ENCODE peak calls at places on chromosomes 6 and 20, in seven cellular contexts. One of them, this sample, is unnamed.

GRCh38 chr20:58774214-58774613 is 76.5 kb downstream of the GNAS-AS1 start:
- DNase-seq in right atrium auricular region: no peak
- DNase-seq in sigmoid colon: no peak
- DNase-seq in IMR-90: no peak
- DNase-seq in psoas muscle: no peak
- DNase-seq in mammary epithelial cell: no peak
- DNase-seq in fibroblast of mammary gland: no peak
- DNase-seq in this sample: no peak

GRCh38 chr6:170393807-170394399 is 87.3 kb downstream of the FAM120B start:
- DNase-seq in right atrium auricular region: no peak
- DNase-seq in sigmoid colon: no peak
- DNase-seq in IMR-90: peak; percentile 19
- DNase-seq in psoas muscle: no peak
- DNase-seq in mammary epithelial cell: peak; percentile 31
- DNase-seq in fibroblast of mammary gland: no peak
- DNase-seq in this sample: peak; percentile 20

GRCh38 chr20:43904195-43904594 is 10.5 kb upstream of the TOX2 start:
- DNase-seq in right atrium auricular region: peak; percentile 47
- DNase-seq in sigmoid colon: no peak
- DNase-seq in IMR-90: no peak
- DNase-seq in psoas muscle: no peak
- DNase-seq in mammary epithelial cell: no peak
- DNase-seq in fibroblast of mammary gland: no peak
- DNase-seq in this sample: no peak

GRCh38 chr20:43495388-43495787 is 12.1 kb upstream of the L3MBTL1 start:
- DNase-seq in right atrium auricular region: no peak
- DNase-seq in sigmoid colon: no peak
- DNase-seq in IMR-90: no peak
- DNase-seq in psoas muscle: no peak
- DNase-seq in mammary epithelial cell: no peak
- DNase-seq in fibroblast of mammary gland: no peak
- DNase-seq in this sample: no peak

GRCh38 chr6:129104131-129104530 is 221.2 kb downstream of the LAMA2 start:
- DNase-seq in right atrium auricular region: no peak
- DNase-seq in sigmoid colon: no peak
- DNase-seq in IMR-90: peak; percentile 71
- DNase-seq in psoas muscle: no peak
- DNase-seq in mammary epithelial cell: peak; percentile 54
- DNase-seq in fibroblast of mammary gland: peak; percentile 78
- DNase-seq in this sample: peak; percentile 87

GRCh38 chr20:40511478-40511877 is 177.6 kb downstream of the MAFB start:
- DNase-seq in right atrium auricular region: no peak
- DNase-seq in sigmoid colon: peak; percentile 71
- DNase-seq in IMR-90: no peak
- DNase-seq in psoas muscle: peak; percentile 61
- DNase-seq in mammary epithelial cell: peak; percentile 44
- DNase-seq in fibroblast of mammary gland: peak; percentile 97
- DNase-seq in this sample: peak; percentile 96

GRCh38 chr6:12246900-12247299 is 43.3 kb upstream of the EDN1 start:
- DNase-seq in right atrium auricular region: no peak
- DNase-seq in sigmoid colon: no peak
- DNase-seq in IMR-90: peak; percentile 19
- DNase-seq in psoas muscle: no peak
- DNase-seq in mammary epithelial cell: peak; percentile 54
- DNase-seq in fibroblast of mammary gland: no peak
- DNase-seq in this sample: no peak

GRCh38 chr6:5644523-5645183 is 362.1 kb downstream of the NRN1 start:
- DNase-seq in right atrium auricular region: no peak
- DNase-seq in sigmoid colon: no peak
- DNase-seq in IMR-90: no peak
- DNase-seq in psoas muscle: no peak
- DNase-seq in mammary epithelial cell: peak; percentile 21
- DNase-seq in fibroblast of mammary gland: no peak
- DNase-seq in this sample: no peak

GRCh38 chr6:57222684-57223077 is 574 bp upstream of the RAB23 start:
- DNase-seq in right atrium auricular region: no peak
- DNase-seq in sigmoid colon: no peak
- DNase-seq in IMR-90: no peak
- DNase-seq in psoas muscle: no peak
- DNase-seq in mammary epithelial cell: no peak
- DNase-seq in fibroblast of mammary gland: no peak
- DNase-seq in this sample: no peak

GRCh38 chr6:137165375-137166246 is 7.8 kb downstream of the IL22RA2 start:
- DNase-seq in right atrium auricular region: no peak
- DNase-seq in sigmoid colon: no peak
- DNase-seq in IMR-90: no peak
- DNase-seq in psoas muscle: no peak
- DNase-seq in mammary epithelial cell: peak; percentile 25
- DNase-seq in fibroblast of mammary gland: peak; percentile 24
- DNase-seq in this sample: peak; percentile 4

GRCh38 chr6:138692978-138693909 is 80.3 kb upstream of the CCDC28A start:
- DNase-seq in right atrium auricular region: no peak
- DNase-seq in sigmoid colon: peak; percentile 78
- DNase-seq in IMR-90: peak; percentile 57
- DNase-seq in psoas muscle: peak; percentile 69
- DNase-seq in mammary epithelial cell: peak; percentile 88
- DNase-seq in fibroblast of mammary gland: peak; percentile 52
- DNase-seq in this sample: peak; percentile 49

GRCh38 chr20:23161968-23162696 is 76.0 kb upstream of the CD93 start:
- DNase-seq in right atrium auricular region: peak; percentile 95
- DNase-seq in sigmoid colon: peak; percentile 90
- DNase-seq in IMR-90: no peak
- DNase-seq in psoas muscle: peak; percentile 95
- DNase-seq in mammary epithelial cell: no peak
- DNase-seq in fibroblast of mammary gland: peak; percentile 95
- DNase-seq in this sample: no peak

GRCh38 chr6:22295145-22295544 is 1.7 kb downstream of the PRL start:
- DNase-seq in right atrium auricular region: no peak
- DNase-seq in sigmoid colon: no peak
- DNase-seq in IMR-90: no peak
- DNase-seq in psoas muscle: no peak
- DNase-seq in mammary epithelial cell: no peak
- DNase-seq in fibroblast of mammary gland: no peak
- DNase-seq in this sample: no peak

GRCh38 chr6:2938004-2938631 is 33.2 kb downstream of the SERPINB6 start:
- DNase-seq in right atrium auricular region: peak; percentile 59
- DNase-seq in sigmoid colon: no peak
- DNase-seq in IMR-90: no peak
- DNase-seq in psoas muscle: no peak
- DNase-seq in mammary epithelial cell: no peak
- DNase-seq in fibroblast of mammary gland: no peak
- DNase-seq in this sample: no peak

GRCh38 chr6:14478396-14479225 is 361.0 kb downstream of the CD83 start:
- DNase-seq in right atrium auricular region: no peak
- DNase-seq in sigmoid colon: no peak
- DNase-seq in IMR-90: peak; percentile 49
- DNase-seq in psoas muscle: no peak
- DNase-seq in mammary epithelial cell: no peak
- DNase-seq in fibroblast of mammary gland: no peak
- DNase-seq in this sample: no peak

GRCh38 chr6:111710911-111711310 is 105.2 kb upstream of the TRAF3IP2 start:
- DNase-seq in right atrium auricular region: peak; percentile 46
- DNase-seq in sigmoid colon: no peak
- DNase-seq in IMR-90: no peak
- DNase-seq in psoas muscle: no peak
- DNase-seq in mammary epithelial cell: no peak
- DNase-seq in fibroblast of mammary gland: no peak
- DNase-seq in this sample: no peak

GRCh38 chr6:14791525-14791924 is 454.3 kb upstream of the JARID2 start:
- DNase-seq in right atrium auricular region: no peak
- DNase-seq in sigmoid colon: no peak
- DNase-seq in IMR-90: peak; percentile 78
- DNase-seq in psoas muscle: no peak
- DNase-seq in mammary epithelial cell: peak; percentile 37
- DNase-seq in fibroblast of mammary gland: peak; percentile 62
- DNase-seq in this sample: peak; percentile 68

GRCh38 chr6:31752739-31753319 is 9.6 kb upstream of the SAPCD1 start:
- DNase-seq in right atrium auricular region: no peak
- DNase-seq in sigmoid colon: no peak
- DNase-seq in IMR-90: peak; percentile 90
- DNase-seq in psoas muscle: no peak
- DNase-seq in mammary epithelial cell: peak; percentile 52
- DNase-seq in fibroblast of mammary gland: peak; percentile 91
- DNase-seq in this sample: peak; percentile 65

GRCh38 chr6:102114402-102114801 is 720.9 kb downstream of the GRIK2 start:
- DNase-seq in right atrium auricular region: no peak
- DNase-seq in sigmoid colon: no peak
- DNase-seq in IMR-90: no peak
- DNase-seq in psoas muscle: no peak
- DNase-seq in mammary epithelial cell: peak; percentile 3
- DNase-seq in fibroblast of mammary gland: no peak
- DNase-seq in this sample: no peak

GRCh38 chr6:92126983-92127382 is 1292.4 kb downstream of the EPHA7 start:
- DNase-seq in right atrium auricular region: no peak
- DNase-seq in sigmoid colon: no peak
- DNase-seq in IMR-90: no peak
- DNase-seq in psoas muscle: no peak
- DNase-seq in mammary epithelial cell: no peak
- DNase-seq in fibroblast of mammary gland: no peak
- DNase-seq in this sample: no peak

GRCh38 chr6:123965894-123966293 is 162.2 kb downstream of the NKAIN2 start:
- DNase-seq in right atrium auricular region: no peak
- DNase-seq in sigmoid colon: no peak
- DNase-seq in IMR-90: peak; percentile 23
- DNase-seq in psoas muscle: no peak
- DNase-seq in mammary epithelial cell: peak; percentile 38
- DNase-seq in fibroblast of mammary gland: no peak
- DNase-seq in this sample: no peak
- TF ChIP-seq CTCF in right atrium auricular region: peak; percentile 50
- TF ChIP-seq CTCF in sigmoid colon: no peak
- TF ChIP-seq CTCF in IMR-90: peak; percentile 59
- TF ChIP-seq CTCF in psoas muscle: peak; percentile 41
- TF ChIP-seq CTCF in mammary epithelial cell: peak; percentile 82
- TF ChIP-seq CTCF in fibroblast of mammary gland: no peak
- TF ChIP-seq CTCF in this sample: no peak

GRCh38 chr6:52253494-52253893 is 9.2 kb upstream of the IL17F start:
- DNase-seq in right atrium auricular region: no peak
- DNase-seq in sigmoid colon: no peak
- DNase-seq in IMR-90: no peak
- DNase-seq in psoas muscle: no peak
- DNase-seq in mammary epithelial cell: peak; percentile 17
- DNase-seq in fibroblast of mammary gland: peak; percentile 30
- DNase-seq in this sample: peak; percentile 33

GRCh38 chr6:52251113-52251512 is 6.8 kb upstream of the IL17F start:
- DNase-seq in right atrium auricular region: no peak
- DNase-seq in sigmoid colon: no peak
- DNase-seq in IMR-90: no peak
- DNase-seq in psoas muscle: no peak
- DNase-seq in mammary epithelial cell: no peak
- DNase-seq in fibroblast of mammary gland: no peak
- DNase-seq in this sample: no peak

GRCh38 chr6:52255434-52255833 is 11.1 kb upstream of the IL17F start:
- DNase-seq in right atrium auricular region: no peak
- DNase-seq in sigmoid colon: no peak
- DNase-seq in IMR-90: no peak
- DNase-seq in psoas muscle: no peak
- DNase-seq in mammary epithelial cell: no peak
- DNase-seq in fibroblast of mammary gland: no peak
- DNase-seq in this sample: no peak

GRCh38 chr6:52249078-52249477 is 4.8 kb upstream of the IL17F start:
- DNase-seq in right atrium auricular region: no peak
- DNase-seq in sigmoid colon: no peak
- DNase-seq in IMR-90: no peak
- DNase-seq in psoas muscle: no peak
- DNase-seq in mammary epithelial cell: no peak
- DNase-seq in fibroblast of mammary gland: no peak
- DNase-seq in this sample: no peak

DNA sequence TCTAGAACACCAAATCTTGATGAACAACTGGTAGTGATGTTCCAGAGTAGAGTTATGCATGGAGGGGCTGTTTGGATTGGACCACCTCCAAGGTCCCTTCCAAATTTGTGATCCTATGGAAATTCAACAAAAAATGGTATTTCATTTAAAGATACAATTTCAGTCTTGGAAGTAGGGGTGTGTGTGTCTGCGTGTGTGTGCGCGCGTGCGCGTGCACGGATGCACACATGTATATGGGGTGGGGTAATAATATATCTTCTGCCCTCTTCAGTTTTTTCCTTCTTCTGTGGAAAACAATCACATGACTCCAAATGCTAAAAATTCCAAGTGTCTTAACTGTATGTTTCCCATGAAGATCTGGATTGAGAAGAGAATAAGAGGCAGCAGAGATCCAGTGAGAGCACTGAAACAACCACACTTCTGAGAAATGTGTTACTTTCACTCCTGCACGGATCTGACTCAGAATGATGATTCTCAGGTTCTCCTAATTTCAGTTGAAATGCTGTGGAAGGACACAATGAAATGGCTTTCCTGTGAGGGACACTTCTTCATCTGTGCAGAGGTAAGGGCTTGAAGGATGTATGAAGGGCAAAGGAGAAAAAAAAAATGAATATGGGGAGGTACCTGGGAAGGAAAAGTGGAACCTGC is 10.6 kb upstream of the IL17F start:
- DNase-seq in right atrium auricular region: no peak
- DNase-seq in sigmoid colon: no peak
- DNase-seq in IMR-90: no peak
- DNase-seq in psoas muscle: no peak
- DNase-seq in mammary epithelial cell: no peak
- DNase-seq in fibroblast of mammary gland: no peak
- DNase-seq in this sample: no peak
- H3K4me3 ChIP-seq in right atrium auricular region: no peak overlapping the region
- H3K4me3 ChIP-seq in sigmoid colon: no peak overlapping the region
- H3K4me3 ChIP-seq in IMR-90: no peak overlapping the region
- H3K4me3 ChIP-seq in psoas muscle: no peak overlapping the region
- H3K4me3 ChIP-seq in mammary epithelial cell: no peak overlapping the region
- H3K4me3 ChIP-seq in fibroblast of mammary gland: no peak overlapping the region
- H3K4me3 ChIP-seq in this sample: no peak overlapping the region

GRCh38 chr20:52481443-52481842 is 289.9 kb upstream of the ZFP64 start:
- DNase-seq in right atrium auricular region: no peak
- DNase-seq in sigmoid colon: no peak
- DNase-seq in IMR-90: peak; percentile 50
- DNase-seq in psoas muscle: no peak
- DNase-seq in mammary epithelial cell: no peak
- DNase-seq in fibroblast of mammary gland: no peak
- DNase-seq in this sample: no peak
- TF ChIP-seq CTCF in right atrium auricular region: no peak
- TF ChIP-seq CTCF in sigmoid colon: no peak
- TF ChIP-seq CTCF in IMR-90: no peak
- TF ChIP-seq CTCF in psoas muscle: no peak
- TF ChIP-seq CTCF in mammary epithelial cell: no peak
- TF ChIP-seq CTCF in fibroblast of mammary gland: no peak
- TF ChIP-seq CTCF in this sample: no peak

DNA sequence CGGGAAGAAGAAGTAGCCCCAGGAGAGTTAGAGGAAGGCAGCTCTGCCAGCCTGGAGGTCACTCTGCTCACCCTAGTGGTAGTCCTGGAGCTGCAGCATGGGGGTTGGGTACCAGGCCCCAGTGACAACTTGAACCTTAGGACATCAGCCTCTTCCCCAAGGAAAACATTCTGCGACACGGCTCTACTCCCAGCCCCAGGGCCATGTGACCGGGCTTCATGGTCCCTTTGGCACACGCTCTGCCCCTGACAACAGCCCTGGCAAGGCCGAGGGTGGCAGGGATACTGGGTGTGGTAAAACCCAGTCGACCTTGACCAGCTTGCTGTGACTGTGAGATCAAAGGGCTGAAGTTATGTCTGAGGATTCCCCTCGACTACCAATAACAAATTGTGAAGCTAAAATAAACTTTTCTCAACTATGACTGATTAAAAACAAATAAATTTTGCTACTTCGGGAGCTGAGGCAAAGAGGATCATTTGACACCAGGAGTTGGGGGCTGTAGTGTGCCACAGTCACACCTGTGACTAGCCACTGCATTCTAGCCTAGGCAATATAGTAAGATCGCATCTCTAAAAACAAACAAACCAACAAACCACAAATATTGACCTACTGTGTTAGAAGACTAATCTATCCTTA is 24.4 kb upstream of the ARID1B start:
- DNase-seq in right atrium auricular region: no peak
- DNase-seq in sigmoid colon: no peak
- DNase-seq in IMR-90: no peak
- DNase-seq in psoas muscle: no peak
- DNase-seq in mammary epithelial cell: no peak
- DNase-seq in fibroblast of mammary gland: no peak
- DNase-seq in this sample: no peak
- H3K4me3 ChIP-seq in right atrium auricular region: no peak overlapping the region
- H3K4me3 ChIP-seq in sigmoid colon: no peak overlapping the region
- H3K4me3 ChIP-seq in IMR-90: no peak overlapping the region
- H3K4me3 ChIP-seq in psoas muscle: no peak overlapping the region
- H3K4me3 ChIP-seq in mammary epithelial cell: no peak overlapping the region
- H3K4me3 ChIP-seq in fibroblast of mammary gland: no peak overlapping the region
- H3K4me3 ChIP-seq in this sample: no peak overlapping the region

This sample was measured in AG10803.